ENCODE peak calls at places on chromosomes 2 and 18, in eight cellular contexts. One of them, this sample, is unnamed.

GRCh38 chr18:78073275-78073674 is 823.6 kb downstream of the GALR1 start:
- DNase-seq in GM20000: no peak
- DNase-seq in body of pancreas: no peak
- DNase-seq in OCI-LY7: no peak
- DNase-seq in breast epithelium: no peak
- DNase-seq in adrenal gland: no peak
- DNase-seq in HCT116: no peak
- DNase-seq in AG10803: no peak
- DNase-seq in this sample: no peak

GRCh38 chr2:64808092-64808491 is 154.4 kb upstream of the SERTAD2 start:
- DNase-seq in GM20000: no peak
- DNase-seq in body of pancreas: no peak
- DNase-seq in OCI-LY7: no peak
- DNase-seq in breast epithelium: no peak
- DNase-seq in adrenal gland: no peak
- DNase-seq in HCT116: no peak
- DNase-seq in AG10803: no peak
- DNase-seq in this sample: no peak

GRCh38 chr2:60556998-60557955 is 3.8 kb upstream of the BCL11A start:
- DNase-seq in GM20000: no peak
- DNase-seq in body of pancreas: no peak
- DNase-seq in OCI-LY7: no peak
- DNase-seq in breast epithelium: no peak
- DNase-seq in adrenal gland: no peak
- DNase-seq in HCT116: no peak
- DNase-seq in AG10803: no peak
- DNase-seq in this sample: no peak

GRCh38 chr2:23900133-23900926 is 26.6 kb downstream of the ATAD2B start:
- DNase-seq in GM20000: no peak
- DNase-seq in body of pancreas: no peak
- DNase-seq in OCI-LY7: no peak
- DNase-seq in breast epithelium: no peak
- DNase-seq in adrenal gland: no peak
- DNase-seq in HCT116: peak; percentile 33
- DNase-seq in AG10803: no peak
- DNase-seq in this sample: no peak

GRCh38 chr2:172198908-172199307 is 96.2 kb upstream of the DLX2 start:
- DNase-seq in GM20000: no peak
- DNase-seq in body of pancreas: no peak
- DNase-seq in OCI-LY7: no peak
- DNase-seq in breast epithelium: no peak
- DNase-seq in adrenal gland: no peak
- DNase-seq in HCT116: no peak
- DNase-seq in AG10803: no peak
- DNase-seq in this sample: no peak

GRCh38 chr18:78140294-78140693 is 839.3 kb upstream of the SALL3 start:
- DNase-seq in GM20000: no peak
- DNase-seq in body of pancreas: no peak
- DNase-seq in OCI-LY7: no peak
- DNase-seq in breast epithelium: no peak
- DNase-seq in adrenal gland: no peak
- DNase-seq in HCT116: no peak
- DNase-seq in AG10803: no peak
- DNase-seq in this sample: no peak

GRCh38 chr2:195656131-195656858 is 731 bp upstream of the SLC39A10 start:
- DNase-seq in GM20000: no peak
- DNase-seq in body of pancreas: no peak
- DNase-seq in OCI-LY7: no peak
- DNase-seq in breast epithelium: no peak
- DNase-seq in adrenal gland: peak; percentile 46
- DNase-seq in HCT116: no peak
- DNase-seq in AG10803: no peak
- DNase-seq in this sample: no peak

GRCh38 chr2:21220930-21221329 is 97.2 kb downstream of the TDRD15 start:
- DNase-seq in GM20000: no peak
- DNase-seq in body of pancreas: peak; percentile 50
- DNase-seq in OCI-LY7: no peak
- DNase-seq in breast epithelium: no peak
- DNase-seq in adrenal gland: no peak
- DNase-seq in HCT116: no peak
- DNase-seq in AG10803: no peak
- DNase-seq in this sample: no peak

GRCh38 chr18:12838178-12838634 is 45.8 kb downstream of the PTPN2 start:
- DNase-seq in GM20000: no peak
- DNase-seq in body of pancreas: peak; percentile 79
- DNase-seq in OCI-LY7: peak; percentile 31
- DNase-seq in breast epithelium: no peak
- DNase-seq in adrenal gland: peak; percentile 50
- DNase-seq in HCT116: no peak
- DNase-seq in AG10803: peak; percentile 96
- DNase-seq in this sample: peak; percentile 26

GRCh38 chr2:55026202-55026601 is 24.0 kb downstream of the RTN4 start:
- DNase-seq in GM20000: no peak
- DNase-seq in body of pancreas: no peak
- DNase-seq in OCI-LY7: peak; percentile 48
- DNase-seq in breast epithelium: no peak
- DNase-seq in adrenal gland: no peak
- DNase-seq in HCT116: no peak
- DNase-seq in AG10803: peak; percentile 77
- DNase-seq in this sample: no peak

GRCh38 chr18:26702023-26702422 is 153.7 kb upstream of the KCTD1 start:
- DNase-seq in GM20000: no peak
- DNase-seq in body of pancreas: no peak
- DNase-seq in OCI-LY7: no peak
- DNase-seq in breast epithelium: no peak
- DNase-seq in adrenal gland: no peak
- DNase-seq in HCT116: no peak
- DNase-seq in AG10803: no peak
- DNase-seq in this sample: no peak

GRCh38 chr2:46772500-46772899 is 143.1 kb downstream of the MCFD2 start:
- DNase-seq in GM20000: no peak
- DNase-seq in body of pancreas: no peak
- DNase-seq in OCI-LY7: no peak
- DNase-seq in breast epithelium: no peak
- DNase-seq in adrenal gland: no peak
- DNase-seq in HCT116: no peak
- DNase-seq in AG10803: no peak
- DNase-seq in this sample: no peak

GRCh38 chr2:48715042-48715899 is 40.3 kb downstream of the LHCGR start:
- DNase-seq in GM20000: no peak
- DNase-seq in body of pancreas: no peak
- DNase-seq in OCI-LY7: no peak
- DNase-seq in breast epithelium: no peak
- DNase-seq in adrenal gland: peak; percentile 37
- DNase-seq in HCT116: no peak
- DNase-seq in AG10803: peak; percentile 50
- DNase-seq in this sample: no peak

GRCh38 chr18:73479472-73479871 is 611.7 kb upstream of the NETO1 start:
- DNase-seq in GM20000: no peak
- DNase-seq in body of pancreas: no peak
- DNase-seq in OCI-LY7: no peak
- DNase-seq in breast epithelium: no peak
- DNase-seq in adrenal gland: no peak
- DNase-seq in HCT116: no peak
- DNase-seq in AG10803: peak; percentile 41
- DNase-seq in this sample: no peak

GRCh38 chr2:196592331-196592911 is 47.1 kb upstream of the CCDC150 start:
- DNase-seq in GM20000: peak; percentile 52
- DNase-seq in body of pancreas: peak; percentile 30
- DNase-seq in OCI-LY7: no peak
- DNase-seq in breast epithelium: peak; percentile 53
- DNase-seq in adrenal gland: no peak
- DNase-seq in HCT116: no peak
- DNase-seq in AG10803: peak; percentile 55
- DNase-seq in this sample: no peak

GRCh38 chr2:205763708-205764501 is 81.6 kb downstream of the NRP2 start:
- DNase-seq in GM20000: peak; percentile 27
- DNase-seq in body of pancreas: peak; percentile 64
- DNase-seq in OCI-LY7: no peak
- DNase-seq in breast epithelium: no peak
- DNase-seq in adrenal gland: no peak
- DNase-seq in HCT116: no peak
- DNase-seq in AG10803: peak; percentile 95
- DNase-seq in this sample: peak; percentile 46

GRCh38 chr2:66437601-66438497 is 2.9 kb downstream of the MEIS1 start:
- DNase-seq in GM20000: no peak
- DNase-seq in body of pancreas: peak; percentile 64
- DNase-seq in OCI-LY7: no peak
- DNase-seq in breast epithelium: no peak
- DNase-seq in adrenal gland: peak; percentile 51
- DNase-seq in HCT116: no peak
- DNase-seq in AG10803: no peak
- DNase-seq in this sample: no peak

GRCh38 chr2:20599001-20599600 is 51.8 kb downstream of the HS1BP3 start:
- DNase-seq in GM20000: no peak
- DNase-seq in body of pancreas: peak; percentile 63
- DNase-seq in OCI-LY7: no peak
- DNase-seq in breast epithelium: peak; percentile 74
- DNase-seq in adrenal gland: peak; percentile 88
- DNase-seq in HCT116: no peak
- DNase-seq in AG10803: no peak
- DNase-seq in this sample: no peak

GRCh38 chr2:73238149-73238548 is 4.0 kb downstream of the CCT7 start:
- DNase-seq in GM20000: no peak
- DNase-seq in body of pancreas: no peak
- DNase-seq in OCI-LY7: no peak
- DNase-seq in breast epithelium: no peak
- DNase-seq in adrenal gland: no peak
- DNase-seq in HCT116: no peak
- DNase-seq in AG10803: no peak
- DNase-seq in this sample: no peak

GRCh38 chr2:64586883-64587481 is 62.9 kb downstream of the AFTPH start:
- DNase-seq in GM20000: peak; percentile 35
- DNase-seq in body of pancreas: no peak
- DNase-seq in OCI-LY7: peak; percentile 65
- DNase-seq in breast epithelium: no peak
- DNase-seq in adrenal gland: no peak
- DNase-seq in HCT116: peak; percentile 34
- DNase-seq in AG10803: peak; percentile 72
- DNase-seq in this sample: peak; percentile 37

GRCh38 chr2:61045999-61046398 is 19.7 kb upstream of the SANBR start:
- DNase-seq in GM20000: no peak
- DNase-seq in body of pancreas: no peak
- DNase-seq in OCI-LY7: no peak
- DNase-seq in breast epithelium: no peak
- DNase-seq in adrenal gland: no peak
- DNase-seq in HCT116: no peak
- DNase-seq in AG10803: peak; percentile 25
- DNase-seq in this sample: no peak

GRCh38 chr18:25287096-25287495 is 64.9 kb downstream of the ZNF521 start:
- DNase-seq in GM20000: no peak
- DNase-seq in body of pancreas: no peak
- DNase-seq in OCI-LY7: no peak
- DNase-seq in breast epithelium: no peak
- DNase-seq in adrenal gland: no peak
- DNase-seq in HCT116: no peak
- DNase-seq in AG10803: no peak
- DNase-seq in this sample: no peak

GRCh38 chr18:74718312-74718711 is 120.6 kb downstream of the ZNF407 start:
- DNase-seq in GM20000: no peak
- DNase-seq in body of pancreas: no peak
- DNase-seq in OCI-LY7: no peak
- DNase-seq in breast epithelium: no peak
- DNase-seq in adrenal gland: no peak
- DNase-seq in HCT116: no peak
- DNase-seq in AG10803: no peak
- DNase-seq in this sample: no peak

GRCh38 chr2:47309472-47309951 is 93.4 kb upstream of the MSH2 start:
- DNase-seq in GM20000: no peak
- DNase-seq in body of pancreas: no peak
- DNase-seq in OCI-LY7: no peak
- DNase-seq in breast epithelium: no peak
- DNase-seq in adrenal gland: no peak
- DNase-seq in HCT116: no peak
- DNase-seq in AG10803: no peak
- DNase-seq in this sample: no peak

GRCh38 chr2:159080641-159081040 is 112.2 kb downstream of the TANC1 start:
- DNase-seq in GM20000: no peak
- DNase-seq in body of pancreas: no peak
- DNase-seq in OCI-LY7: no peak
- DNase-seq in breast epithelium: no peak
- DNase-seq in adrenal gland: no peak
- DNase-seq in HCT116: no peak
- DNase-seq in AG10803: no peak
- DNase-seq in this sample: no peak

DNA sequence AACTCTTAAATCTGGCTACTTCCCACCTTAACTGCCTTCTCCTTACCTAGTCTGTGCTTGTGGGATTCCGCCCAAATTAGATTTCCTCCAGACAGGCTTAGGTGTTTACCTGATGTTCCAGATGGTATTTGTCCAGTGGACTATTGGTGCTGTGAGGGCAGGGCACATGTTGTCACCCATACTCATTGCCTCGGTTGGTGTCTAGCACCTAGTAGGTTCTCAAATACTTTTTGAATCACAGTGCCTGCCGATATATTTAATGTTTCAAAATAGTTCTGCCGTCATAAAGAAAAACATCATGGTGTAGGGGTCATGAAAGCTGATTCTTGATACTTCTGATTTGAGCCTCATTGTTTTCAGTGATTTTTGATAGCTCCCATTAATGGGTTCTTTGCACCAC is 1.1 kb downstream of the SEPTIN2 start:
- DNase-seq in GM20000: no peak
- DNase-seq in body of pancreas: peak; percentile 22
- DNase-seq in OCI-LY7: no peak
- DNase-seq in breast epithelium: no peak
- DNase-seq in adrenal gland: no peak
- DNase-seq in HCT116: no peak
- DNase-seq in AG10803: no peak
- DNase-seq in this sample: no peak
- TF ChIP-seq CTCF in GM20000: no peak
- TF ChIP-seq CTCF in body of pancreas: no peak
- TF ChIP-seq CTCF in OCI-LY7: no peak
- TF ChIP-seq CTCF in breast epithelium: no peak
- TF ChIP-seq CTCF in adrenal gland: no peak
- TF ChIP-seq CTCF in HCT116: no peak
- TF ChIP-seq CTCF in AG10803: no peak
- TF ChIP-seq CTCF in this sample: no peak

GRCh38 chr18:75958683-75959082 is 531.2 kb upstream of the SMIM21 start:
- DNase-seq in GM20000: no peak
- DNase-seq in body of pancreas: no peak
- DNase-seq in OCI-LY7: no peak
- DNase-seq in breast epithelium: no peak
- DNase-seq in adrenal gland: no peak
- DNase-seq in HCT116: no peak
- DNase-seq in AG10803: peak; percentile 4
- DNase-seq in this sample: no peak
- TF ChIP-seq CTCF in GM20000: no peak
- TF ChIP-seq CTCF in body of pancreas: no peak
- TF ChIP-seq CTCF in OCI-LY7: no peak
- TF ChIP-seq CTCF in breast epithelium: no peak
- TF ChIP-seq CTCF in adrenal gland: no peak
- TF ChIP-seq CTCF in HCT116: no peak
- TF ChIP-seq CTCF in AG10803: peak; percentile 34
- TF ChIP-seq CTCF in this sample: no peak

GRCh38 chr2:155256803-155257202 is 558.3 kb downstream of the KCNJ3 start:
- DNase-seq in GM20000: no peak
- DNase-seq in body of pancreas: no peak
- DNase-seq in OCI-LY7: no peak
- DNase-seq in breast epithelium: no peak
- DNase-seq in adrenal gland: no peak
- DNase-seq in HCT116: no peak
- DNase-seq in AG10803: no peak
- DNase-seq in this sample: no peak
- TF ChIP-seq CTCF in GM20000: no peak
- TF ChIP-seq CTCF in body of pancreas: no peak
- TF ChIP-seq CTCF in OCI-LY7: peak; percentile 41
- TF ChIP-seq CTCF in breast epithelium: no peak
- TF ChIP-seq CTCF in adrenal gland: no peak
- TF ChIP-seq CTCF in HCT116: no peak
- TF ChIP-seq CTCF in AG10803: no peak
- TF ChIP-seq CTCF in this sample: no peak

GRCh38 chr2:42802150-42802549 is 9.8 kb upstream of the HAAO start:
- DNase-seq in GM20000: no peak
- DNase-seq in body of pancreas: no peak
- DNase-seq in OCI-LY7: no peak
- DNase-seq in breast epithelium: no peak
- DNase-seq in adrenal gland: no peak
- DNase-seq in HCT116: no peak
- DNase-seq in AG10803: no peak
- DNase-seq in this sample: no peak
- TF ChIP-seq CTCF in GM20000: no peak
- TF ChIP-seq CTCF in body of pancreas: no peak
- TF ChIP-seq CTCF in OCI-LY7: no peak
- TF ChIP-seq CTCF in breast epithelium: no peak
- TF ChIP-seq CTCF in adrenal gland: no peak
- TF ChIP-seq CTCF in HCT116: no peak
- TF ChIP-seq CTCF in AG10803: no peak
- TF ChIP-seq CTCF in this sample: no peak

This sample was measured in GM10248.